ENCODE peak calls at places on chromosomes 1 and 21, in eight cellular contexts. One of them, this sample, is unnamed.

GRCh38 chr1:168163670-168164069 is 15.1 kb upstream of the TIPRL start:
- DNase-seq in OCI-LY7: peak; percentile 47
- DNase-seq in adipocyte: no peak
- DNase-seq in IMR-90: no peak
- DNase-seq in right atrium auricular region: no peak
- DNase-seq in aorta: no peak
- DNase-seq in heart right ventricle: no peak
- DNase-seq in testis: no peak
- DNase-seq in this sample: no peak

GRCh38 chr1:93692451-93692861 is 10.8 kb upstream of the BCAR3 start:
- DNase-seq in OCI-LY7: no peak
- DNase-seq in adipocyte: peak; percentile 50
- DNase-seq in IMR-90: peak; percentile 53
- DNase-seq in right atrium auricular region: no peak
- DNase-seq in aorta: no peak
- DNase-seq in heart right ventricle: no peak
- DNase-seq in testis: no peak
- DNase-seq in this sample: no peak

GRCh38 chr21:44914176-44914874 is 6.4 kb downstream of the ITGB2 start:
- DNase-seq in OCI-LY7: peak; percentile 69
- DNase-seq in adipocyte: no peak
- DNase-seq in IMR-90: no peak
- DNase-seq in right atrium auricular region: no peak
- DNase-seq in aorta: no peak
- DNase-seq in heart right ventricle: no peak
- DNase-seq in testis: no peak
- DNase-seq in this sample: peak; percentile 69

GRCh38 chr21:25323356-25323949 is 283.8 kb downstream of the MRPL39 start:
- DNase-seq in OCI-LY7: no peak
- DNase-seq in adipocyte: no peak
- DNase-seq in IMR-90: no peak
- DNase-seq in right atrium auricular region: no peak
- DNase-seq in aorta: no peak
- DNase-seq in heart right ventricle: no peak
- DNase-seq in testis: no peak
- DNase-seq in this sample: no peak

GRCh38 chr1:6438047-6438525 is 13.5 kb downstream of the ESPN start:
- DNase-seq in OCI-LY7: peak; percentile 68
- DNase-seq in adipocyte: peak; percentile 74
- DNase-seq in IMR-90: peak; percentile 33
- DNase-seq in right atrium auricular region: peak; percentile 67
- DNase-seq in aorta: peak; percentile 87
- DNase-seq in heart right ventricle: peak; percentile 52
- DNase-seq in testis: peak; percentile 88
- DNase-seq in this sample: peak; percentile 74

GRCh38 chr1:220925707-220926106 is 46.5 kb downstream of the HLX start:
- DNase-seq in OCI-LY7: no peak
- DNase-seq in adipocyte: peak; percentile 26
- DNase-seq in IMR-90: no peak
- DNase-seq in right atrium auricular region: no peak
- DNase-seq in aorta: no peak
- DNase-seq in heart right ventricle: no peak
- DNase-seq in testis: no peak
- DNase-seq in this sample: no peak

GRCh38 chr1:96481410-96481809 is 240.2 kb upstream of the PTBP2 start:
- DNase-seq in OCI-LY7: no peak
- DNase-seq in adipocyte: no peak
- DNase-seq in IMR-90: no peak
- DNase-seq in right atrium auricular region: no peak
- DNase-seq in aorta: no peak
- DNase-seq in heart right ventricle: no peak
- DNase-seq in testis: no peak
- DNase-seq in this sample: no peak

GRCh38 chr1:228007054-228007800 is 429 bp downstream of the WNT3A start:
- DNase-seq in OCI-LY7: no peak
- DNase-seq in adipocyte: peak; percentile 40
- DNase-seq in IMR-90: no peak
- DNase-seq in right atrium auricular region: peak; percentile 26
- DNase-seq in aorta: peak; percentile 70
- DNase-seq in heart right ventricle: peak; percentile 1
- DNase-seq in testis: no peak
- DNase-seq in this sample: no peak

GRCh38 chr1:229203030-229203751 is 67.7 kb upstream of the RAB4A start:
- DNase-seq in OCI-LY7: peak; percentile 31
- DNase-seq in adipocyte: no peak
- DNase-seq in IMR-90: peak; percentile 74
- DNase-seq in right atrium auricular region: no peak
- DNase-seq in aorta: no peak
- DNase-seq in heart right ventricle: no peak
- DNase-seq in testis: peak; percentile 74
- DNase-seq in this sample: no peak

GRCh38 chr1:197912739-197913494 is 4.3 kb upstream of the LHX9 start:
- DNase-seq in OCI-LY7: no peak
- DNase-seq in adipocyte: no peak
- DNase-seq in IMR-90: no peak
- DNase-seq in right atrium auricular region: no peak
- DNase-seq in aorta: no peak
- DNase-seq in heart right ventricle: no peak
- DNase-seq in testis: no peak
- DNase-seq in this sample: peak; percentile 10

GRCh38 chr1:197913495-197914276 is 3.5 kb upstream of the LHX9 start:
- DNase-seq in OCI-LY7: no peak
- DNase-seq in adipocyte: no peak
- DNase-seq in IMR-90: no peak
- DNase-seq in right atrium auricular region: no peak
- DNase-seq in aorta: no peak
- DNase-seq in heart right ventricle: no peak
- DNase-seq in testis: no peak
- DNase-seq in this sample: no peak

GRCh38 chr1:197910120-197911110 is 6.8 kb upstream of the LHX9 start:
- DNase-seq in OCI-LY7: no peak
- DNase-seq in adipocyte: no peak
- DNase-seq in IMR-90: no peak
- DNase-seq in right atrium auricular region: no peak
- DNase-seq in aorta: no peak
- DNase-seq in heart right ventricle: no peak
- DNase-seq in testis: no peak
- DNase-seq in this sample: no peak

GRCh38 chr1:197911172-197911856 is 5.9 kb upstream of the LHX9 start:
- DNase-seq in OCI-LY7: no peak
- DNase-seq in adipocyte: peak; percentile 35
- DNase-seq in IMR-90: no peak
- DNase-seq in right atrium auricular region: no peak
- DNase-seq in aorta: no peak
- DNase-seq in heart right ventricle: no peak
- DNase-seq in testis: no peak
- DNase-seq in this sample: no peak

DNA sequence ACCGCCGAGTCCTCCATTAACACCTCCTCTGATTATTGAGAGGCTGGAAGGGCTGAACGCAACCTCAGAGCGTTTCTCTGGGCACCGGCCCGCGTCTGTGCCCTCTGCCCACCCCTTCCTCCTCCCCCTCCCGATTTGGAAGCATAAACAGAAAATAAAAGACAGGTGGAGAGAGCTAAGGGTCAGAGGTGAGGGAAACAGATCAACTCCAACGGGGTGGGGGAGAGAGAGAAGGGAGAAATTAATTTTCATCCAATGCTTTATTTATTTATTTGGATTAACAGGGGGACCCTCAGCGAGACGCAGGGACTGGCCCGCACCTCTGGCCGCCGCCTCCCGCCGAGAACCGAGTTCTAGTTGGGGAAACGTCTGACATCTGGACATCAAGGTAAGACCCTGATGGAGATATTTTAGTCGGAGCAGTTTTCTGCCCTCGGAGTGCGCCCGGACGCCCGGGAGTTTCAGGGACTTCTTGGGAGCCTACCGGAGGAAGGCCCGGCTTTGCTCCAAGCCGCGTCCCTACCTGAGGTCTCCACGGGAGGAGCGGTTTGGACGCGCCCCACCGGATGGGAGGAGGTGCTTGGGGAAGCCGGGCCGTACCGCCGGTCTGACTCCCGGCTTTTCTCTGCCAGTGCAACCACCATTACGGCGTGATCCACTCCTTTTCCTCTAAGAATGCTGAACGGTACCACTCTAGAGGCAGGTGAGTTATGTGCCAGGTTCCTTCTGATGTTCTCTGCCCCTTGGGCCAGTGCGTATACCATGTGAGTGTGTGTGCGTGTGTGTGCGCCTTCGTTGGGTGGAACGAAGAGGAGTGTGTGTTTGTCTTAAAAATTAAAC is 5.1 kb upstream of the LHX9 start:
- DNase-seq in OCI-LY7: no peak
- DNase-seq in adipocyte: no peak
- DNase-seq in IMR-90: no peak
- DNase-seq in right atrium auricular region: no peak
- DNase-seq in aorta: no peak
- DNase-seq in heart right ventricle: no peak
- DNase-seq in testis: no peak
- DNase-seq in this sample: no peak
- H3K4me1 ChIP-seq in OCI-LY7: no peaks in the 10 kb centered on the region
- H3K4me1 ChIP-seq in adipocyte: peaks cover 28% of the 10 kb centered on the region
- H3K4me1 ChIP-seq in IMR-90: peaks cover 14% of the 10 kb centered on the region
- H3K4me1 ChIP-seq in right atrium auricular region: no peaks in the 10 kb centered on the region
- H3K4me1 ChIP-seq in aorta: no peaks in the 10 kb centered on the region
- H3K4me1 ChIP-seq in heart right ventricle: peaks cover 42% of the 10 kb centered on the region
- H3K4me1 ChIP-seq in testis: peaks cover 4% of the 10 kb centered on the region
- H3K4me1 ChIP-seq in this sample: peaks cover 10% of the 10 kb centered on the region

GRCh38 chr1:21631944-21632887 is 36.9 kb downstream of the RAP1GAP start:
- DNase-seq in OCI-LY7: no peak
- DNase-seq in adipocyte: no peak
- DNase-seq in IMR-90: no peak
- DNase-seq in right atrium auricular region: no peak
- DNase-seq in aorta: no peak
- DNase-seq in heart right ventricle: no peak
- DNase-seq in testis: no peak
- DNase-seq in this sample: no peak
- H3K4me1 ChIP-seq in OCI-LY7: no peaks in the 10 kb centered on the region
- H3K4me1 ChIP-seq in adipocyte: no peaks in the 10 kb centered on the region
- H3K4me1 ChIP-seq in IMR-90: peaks cover 3% of the 10 kb centered on the region
- H3K4me1 ChIP-seq in right atrium auricular region: no peaks in the 10 kb centered on the region
- H3K4me1 ChIP-seq in aorta: no peaks in the 10 kb centered on the region
- H3K4me1 ChIP-seq in heart right ventricle: peaks cover 3% of the 10 kb centered on the region
- H3K4me1 ChIP-seq in testis: peaks cover 4% of the 10 kb centered on the region
- H3K4me1 ChIP-seq in this sample: no peaks in the 10 kb centered on the region

GRCh38 chr1:26028490-26028980 is 7.0 kb downstream of the EXTL1 start:
- DNase-seq in OCI-LY7: no peak
- DNase-seq in adipocyte: no peak
- DNase-seq in IMR-90: no peak
- DNase-seq in right atrium auricular region: no peak
- DNase-seq in aorta: no peak
- DNase-seq in heart right ventricle: no peak
- DNase-seq in testis: no peak
- DNase-seq in this sample: no peak

GRCh38 chr1:26031903-26032220 is 10.3 kb downstream of the EXTL1 start:
- DNase-seq in OCI-LY7: no peak
- DNase-seq in adipocyte: no peak
- DNase-seq in IMR-90: no peak
- DNase-seq in right atrium auricular region: no peak
- DNase-seq in aorta: no peak
- DNase-seq in heart right ventricle: no peak
- DNase-seq in testis: no peak
- DNase-seq in this sample: no peak

GRCh38 chr1:26029054-26029863 is 7.7 kb downstream of the EXTL1 start:
- DNase-seq in OCI-LY7: no peak
- DNase-seq in adipocyte: no peak
- DNase-seq in IMR-90: no peak
- DNase-seq in right atrium auricular region: no peak
- DNase-seq in aorta: no peak
- DNase-seq in heart right ventricle: no peak
- DNase-seq in testis: no peak
- DNase-seq in this sample: no peak

GRCh38 chr1:26031196-26031902 is 9.8 kb downstream of the EXTL1 start:
- DNase-seq in OCI-LY7: no peak
- DNase-seq in adipocyte: peak; percentile 68
- DNase-seq in IMR-90: peak; percentile 66
- DNase-seq in right atrium auricular region: no peak
- DNase-seq in aorta: no peak
- DNase-seq in heart right ventricle: no peak
- DNase-seq in testis: no peak
- DNase-seq in this sample: no peak

DNA sequence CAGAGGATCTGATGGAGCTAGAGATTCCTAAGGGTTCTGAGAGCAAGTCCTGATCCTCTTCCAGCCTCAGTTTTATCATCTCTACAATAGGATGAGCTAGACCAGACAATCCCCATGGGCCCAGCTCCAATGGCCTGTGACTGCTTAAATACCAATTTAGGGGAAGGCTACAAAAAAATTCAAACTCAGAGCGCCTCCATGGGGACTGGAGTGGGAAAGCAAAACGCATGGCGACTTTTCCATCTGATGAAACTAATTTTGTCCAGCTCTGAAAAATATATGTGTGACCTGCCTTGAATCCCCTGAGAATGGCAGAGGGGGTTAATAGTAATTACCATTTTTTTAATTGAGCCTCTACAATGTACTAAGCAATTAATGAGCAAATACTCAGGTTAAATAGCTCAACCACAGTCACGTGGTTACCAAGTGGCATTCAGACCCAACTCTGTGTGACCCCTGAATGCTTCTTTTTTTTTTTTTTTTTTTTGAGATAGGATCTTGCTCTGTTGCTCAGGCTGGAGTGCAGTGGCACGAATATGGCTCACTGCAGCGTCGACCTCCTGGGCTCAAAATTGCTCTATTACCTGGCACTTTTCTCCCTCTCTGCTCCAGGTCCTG is 8.4 kb downstream of the EXTL1 start:
- DNase-seq in OCI-LY7: no peak
- DNase-seq in adipocyte: no peak
- DNase-seq in IMR-90: no peak
- DNase-seq in right atrium auricular region: no peak
- DNase-seq in aorta: no peak
- DNase-seq in heart right ventricle: no peak
- DNase-seq in testis: no peak
- DNase-seq in this sample: no peak
- H3K4me1 ChIP-seq in OCI-LY7: peaks cover 6% of the 10 kb centered on the region
- H3K4me1 ChIP-seq in adipocyte: peaks cover 5% of the 10 kb centered on the region
- H3K4me1 ChIP-seq in IMR-90: no peaks in the 10 kb centered on the region
- H3K4me1 ChIP-seq in right atrium auricular region: no peaks in the 10 kb centered on the region
- H3K4me1 ChIP-seq in aorta: no peaks in the 10 kb centered on the region
- H3K4me1 ChIP-seq in heart right ventricle: peaks cover 5% of the 10 kb centered on the region
- H3K4me1 ChIP-seq in testis: peaks cover 5% of the 10 kb centered on the region
- H3K4me1 ChIP-seq in this sample: no peaks in the 10 kb centered on the region

DNA sequence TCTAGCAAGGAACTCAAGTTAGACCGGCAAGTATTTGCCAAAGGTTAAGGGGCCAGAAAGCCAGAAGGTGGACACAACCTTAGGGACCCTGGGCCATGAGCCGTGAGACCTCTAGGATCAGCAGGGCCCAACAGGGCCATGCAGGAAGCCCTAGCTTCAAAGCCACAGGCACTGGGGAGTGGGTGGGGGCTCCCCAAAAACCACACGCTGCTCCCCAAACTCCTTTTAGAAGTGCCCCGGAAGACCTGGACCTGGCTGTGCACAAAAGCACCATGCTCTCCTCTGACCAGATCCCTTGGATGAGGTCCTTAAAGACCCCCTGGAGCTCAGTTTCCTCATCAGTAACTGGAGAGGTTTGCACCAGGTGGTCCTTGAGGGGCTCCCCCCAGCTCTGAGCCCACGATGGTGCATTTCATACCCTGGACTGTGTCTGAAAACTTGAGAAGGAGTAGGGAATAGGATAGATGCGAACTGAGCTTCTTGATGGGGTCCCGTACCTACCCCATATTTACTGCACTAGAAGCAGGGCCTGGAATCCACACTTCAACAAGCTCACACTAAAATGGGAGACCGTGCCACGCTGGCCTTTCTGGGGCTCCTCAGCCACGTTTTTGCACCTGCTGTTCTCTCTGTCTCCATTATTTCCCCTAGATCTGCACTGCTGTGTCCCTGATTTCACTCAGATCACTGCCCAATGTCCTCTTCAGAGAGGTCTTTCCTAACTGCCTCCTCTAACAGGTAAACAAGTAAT is 40.6 kb upstream of the LBR start:
- DNase-seq in OCI-LY7: no peak
- DNase-seq in adipocyte: no peak
- DNase-seq in IMR-90: no peak
- DNase-seq in right atrium auricular region: no peak
- DNase-seq in aorta: peak; percentile 42
- DNase-seq in heart right ventricle: no peak
- DNase-seq in testis: no peak
- DNase-seq in this sample: no peak
- H3K4me1 ChIP-seq in OCI-LY7: peaks cover 51% of the 10 kb centered on the region
- H3K4me1 ChIP-seq in adipocyte: no peaks in the 10 kb centered on the region
- H3K4me1 ChIP-seq in IMR-90: no peaks in the 10 kb centered on the region
- H3K4me1 ChIP-seq in right atrium auricular region: no peaks in the 10 kb centered on the region
- H3K4me1 ChIP-seq in aorta: no peaks in the 10 kb centered on the region
- H3K4me1 ChIP-seq in heart right ventricle: peaks cover 19% of the 10 kb centered on the region
- H3K4me1 ChIP-seq in testis: peaks cover 6% of the 10 kb centered on the region
- H3K4me1 ChIP-seq in this sample: no peaks in the 10 kb centered on the region